ENCODE peak calls at places on chromosomes 13 and 19, in nine cellular contexts. N, I, L, S, A, Q, W, B and V are unnamed samples.

GRCh38 chr13:26024558-26024957 is 27.3 kb downstream of the SHISA2 start:
- DNase-seq in N (no peak), I (no peak), L (no peak), S (no peak), A (no peak), Q (no peak), W (no peak), B (no peak), V (no peak)

GRCh38 chr13:110179858-110180156 is 127.2 kb downstream of the COL4A1 start:
- DNase-seq in N (no peak), I (no peak), L (no peak), S (no peak), A (no peak), Q (no peak), W (no peak), B (no peak), V (no peak)

GRCh38 chr13:47650221-47650620 is 350.9 kb downstream of the SUCLA2 start:
- DNase-seq in N (no peak), I (no peak), L (no peak), S (no peak), A (no peak), Q (no peak), W (no peak), B (no peak), V (no peak)

GRCh38 chr19:11856568-11857264 is 8.2 kb downstream of the ZNF439 start:
- DNase-seq in N (no peak), I (no peak), L (no peak), S (no peak), A (no peak), Q (no peak), W (no peak), B (no peak), V (no peak)

GRCh38 chr19:39078436-39079200 is 5.5 kb upstream of the ACP7 start:
- DNase-seq in N (peak), I (no peak), L (no peak), S (no peak), A (peak), Q (no peak), W (no peak), B (no peak), V (no peak)

GRCh38 chr19:5697890-5698634 is 8.0 kb downstream of the RPL36 start:
- DNase-seq in N (no peak), I (no peak), L (no peak), S (no peak), A (no peak), Q (no peak), W (no peak), B (peak), V (no peak)

GRCh38 chr13:79267560-79267959 is 138.5 kb downstream of the RBM26 start:
- DNase-seq in N (no peak), I (no peak), L (no peak), S (no peak), A (peak), Q (no peak), W (no peak), B (no peak), V (no peak)

GRCh38 chr19:35673121-35673804 is 6.9 kb downstream of the UPK1A start:
- DNase-seq in N (peak), I (peak), L (no peak), S (no peak), A (peak), Q (peak), W (no peak), B (peak), V (peak)